ENCODE peak calls at places on chromosome 5, in five cellular contexts. One of them, this sample, is unnamed. For H3K9me3, the result is how much of the 10 kb centered on the place peaks cover.

GRCh38 chr5:34957857-34958690 is 28.7 kb downstream of the DNAJC21 start:
- DNase-seq in right lobe of liver: no peak
- DNase-seq in CD4-positive, alpha-beta T cell: no peak
- DNase-seq in mammary epithelial cell: no peak
- DNase-seq in fibroblast of lung: peak
- DNase-seq in this sample: peak

GRCh38 chr5:106269252-106269843 is 1401.4 kb downstream of the EFNA5 start:
- DNase-seq in mammary epithelial cell: peak
- DNase-seq in right lobe of liver: no peak
- DNase-seq in fibroblast of lung: peak
- DNase-seq in CD4-positive, alpha-beta T cell: no peak
- DNase-seq in this sample: no peak

GRCh38 chr5:131990716-131991115 is 20.7 kb downstream of the ACSL6 start:
- DNase-seq in mammary epithelial cell: no peak
- DNase-seq in CD4-positive, alpha-beta T cell: no peak
- DNase-seq in fibroblast of lung: no peak
- DNase-seq in right lobe of liver: no peak
- DNase-seq in this sample: no peak

GRCh38 chr5:154779105-154779504 is 23.9 kb downstream of the LARP1 start:
- DNase-seq in CD4-positive, alpha-beta T cell: no peak
- DNase-seq in mammary epithelial cell: peak
- DNase-seq in fibroblast of lung: peak
- DNase-seq in right lobe of liver: no peak
- DNase-seq in this sample: no peak

GRCh38 chr5:74673011-74673790 is 11.8 kb upstream of the HEXB start:
- DNase-seq in CD4-positive, alpha-beta T cell: no peak
- DNase-seq in fibroblast of lung: peak
- DNase-seq in right lobe of liver: no peak
- DNase-seq in mammary epithelial cell: no peak
- DNase-seq in this sample: no peak

GRCh38 chr5:156755421-156756087 is 94.5 kb upstream of the PPP1R2B start:
- DNase-seq in right lobe of liver: no peak
- DNase-seq in fibroblast of lung: no peak
- DNase-seq in mammary epithelial cell: no peak
- DNase-seq in CD4-positive, alpha-beta T cell: no peak
- DNase-seq in this sample: no peak

GRCh38 chr5:55923177-55923872 is 71.4 kb downstream of the IL6ST start:
- DNase-seq in fibroblast of lung: no peak
- DNase-seq in mammary epithelial cell: no peak
- DNase-seq in CD4-positive, alpha-beta T cell: no peak
- DNase-seq in right lobe of liver: no peak
- DNase-seq in this sample: peak

GRCh38 chr5:131661931-131662330 is 26.9 kb upstream of the RAPGEF6 start:
- DNase-seq in fibroblast of lung: no peak
- DNase-seq in right lobe of liver: no peak
- DNase-seq in mammary epithelial cell: no peak
- DNase-seq in CD4-positive, alpha-beta T cell: no peak
- DNase-seq in this sample: no peak

GRCh38 chr5:81422671-81423070 is 28.7 kb upstream of the ACOT12 start:
- DNase-seq in CD4-positive, alpha-beta T cell: no peak
- DNase-seq in right lobe of liver: peak
- DNase-seq in fibroblast of lung: peak
- DNase-seq in mammary epithelial cell: no peak
- DNase-seq in this sample: no peak

GRCh38 chr5:120159155-120159554 is 304.9 kb upstream of the PRR16 start:
- DNase-seq in CD4-positive, alpha-beta T cell: no peak
- DNase-seq in mammary epithelial cell: no peak
- DNase-seq in right lobe of liver: no peak
- DNase-seq in fibroblast of lung: no peak
- DNase-seq in this sample: no peak

GRCh38 chr5:169296456-169297220 is 4.3 kb downstream of the SLIT3 start:
- DNase-seq in right lobe of liver: no peak
- DNase-seq in CD4-positive, alpha-beta T cell: no peak
- DNase-seq in mammary epithelial cell: no peak
- DNase-seq in fibroblast of lung: peak
- DNase-seq in this sample: no peak

GRCh38 chr5:150293091-150293941 is 3.7 kb upstream of the CAMK2A start:
- DNase-seq in mammary epithelial cell: no peak
- DNase-seq in fibroblast of lung: no peak
- DNase-seq in right lobe of liver: no peak
- DNase-seq in CD4-positive, alpha-beta T cell: no peak
- DNase-seq in this sample: peak

GRCh38 chr5:122392844-122393243 is 80.8 kb downstream of the SNCAIP start:
- DNase-seq in right lobe of liver: no peak
- DNase-seq in mammary epithelial cell: no peak
- DNase-seq in fibroblast of lung: peak
- DNase-seq in CD4-positive, alpha-beta T cell: no peak
- DNase-seq in this sample: no peak

GRCh38 chr5:173808079-173808808 is 79.9 kb upstream of the CPEB4 start:
- DNase-seq in right lobe of liver: no peak
- DNase-seq in mammary epithelial cell: no peak
- DNase-seq in fibroblast of lung: no peak
- DNase-seq in CD4-positive, alpha-beta T cell: no peak
- DNase-seq in this sample: no peak

GRCh38 chr5:43007246-43007910 is 32.7 kb downstream of the ANXA2R start:
- DNase-seq in CD4-positive, alpha-beta T cell: peak
- DNase-seq in fibroblast of lung: peak
- DNase-seq in mammary epithelial cell: peak
- DNase-seq in right lobe of liver: peak
- DNase-seq in this sample: peak

GRCh38 chr5:127290019-127290945 is at the start of gene MEGF10:
- DNase-seq in CD4-positive, alpha-beta T cell: no peak
- DNase-seq in mammary epithelial cell: peak
- DNase-seq in right lobe of liver: no peak
- DNase-seq in fibroblast of lung: peak
- DNase-seq in this sample: peak
- TF ChIP-seq CTCF in CD4-positive, alpha-beta T cell: peak
- TF ChIP-seq CTCF in mammary epithelial cell: peak
- TF ChIP-seq CTCF in right lobe of liver: peak
- TF ChIP-seq CTCF in fibroblast of lung: peak
- TF ChIP-seq CTCF in this sample: peak

DNA sequence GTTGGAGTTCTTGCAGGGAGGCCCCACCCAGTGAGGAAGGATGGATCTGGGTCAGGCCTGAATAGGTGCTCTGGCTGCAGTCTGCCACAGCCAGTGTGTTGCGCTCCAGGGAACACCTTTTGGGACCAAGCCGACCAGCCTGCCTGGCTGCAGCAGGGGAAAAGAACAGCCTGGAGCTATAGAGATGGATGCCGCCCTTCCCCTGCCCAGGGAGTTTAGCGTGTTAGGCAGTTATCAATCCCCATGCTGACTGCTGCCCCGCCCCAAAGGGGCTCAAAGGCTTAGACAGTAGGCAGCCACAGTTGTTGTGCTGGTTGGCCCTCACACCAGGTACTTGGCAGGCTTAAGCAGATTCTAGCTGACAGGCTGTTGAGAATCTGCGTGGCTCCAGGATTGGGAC is 153.4 kb upstream of the ADAMTS19 start:
- DNase-seq in right lobe of liver: no peak
- DNase-seq in CD4-positive, alpha-beta T cell: no peak
- DNase-seq in fibroblast of lung: no peak
- DNase-seq in mammary epithelial cell: no peak
- DNase-seq in this sample: no peak
- H3K9me3 ChIP-seq in right lobe of liver: under half
- H3K9me3 ChIP-seq in CD4-positive, alpha-beta T cell: under half
- H3K9me3 ChIP-seq in fibroblast of lung: under half
- H3K9me3 ChIP-seq in mammary epithelial cell: under half
- H3K9me3 ChIP-seq in this sample: under half

GRCh38 chr5:10703676-10704075 is 57.4 kb downstream of the DAP start:
- DNase-seq in right lobe of liver: peak
- DNase-seq in mammary epithelial cell: no peak
- DNase-seq in fibroblast of lung: no peak
- DNase-seq in CD4-positive, alpha-beta T cell: no peak
- DNase-seq in this sample: no peak
- H3K27ac ChIP-seq in right lobe of liver: no peak
- H3K27ac ChIP-seq in mammary epithelial cell: no peak
- H3K27ac ChIP-seq in fibroblast of lung: no peak
- H3K27ac ChIP-seq in CD4-positive, alpha-beta T cell: no peak
- H3K27ac ChIP-seq in this sample: no peak

GRCh38 chr5:179343902-179344300 is 1.4 kb downstream of the ADAMTS2 start:
- DNase-seq in CD4-positive, alpha-beta T cell: no peak
- DNase-seq in mammary epithelial cell: no peak
- DNase-seq in right lobe of liver: peak
- DNase-seq in fibroblast of lung: peak
- DNase-seq in this sample: peak
- TF ChIP-seq CTCF in CD4-positive, alpha-beta T cell: no peak
- TF ChIP-seq CTCF in mammary epithelial cell: no peak
- TF ChIP-seq CTCF in right lobe of liver: peak
- TF ChIP-seq CTCF in fibroblast of lung: peak
- TF ChIP-seq CTCF in this sample: peak

GRCh38 chr5:141250576-141250975 is 5.4 kb downstream of the PCDHB15 start:
- DNase-seq in fibroblast of lung: no peak
- DNase-seq in CD4-positive, alpha-beta T cell: no peak
- DNase-seq in right lobe of liver: no peak
- DNase-seq in mammary epithelial cell: no peak
- DNase-seq in this sample: no peak
- H3K9me3 ChIP-seq in fibroblast of lung: under half
- H3K9me3 ChIP-seq in CD4-positive, alpha-beta T cell: half or more
- H3K9me3 ChIP-seq in right lobe of liver: under half
- H3K9me3 ChIP-seq in mammary epithelial cell: under half
- H3K9me3 ChIP-seq in this sample: half or more

GRCh38 chr5:6504677-6505414 is 56.2 kb downstream of the UBE2QL1 start:
- DNase-seq in CD4-positive, alpha-beta T cell: no peak
- DNase-seq in fibroblast of lung: no peak
- DNase-seq in right lobe of liver: no peak
- DNase-seq in mammary epithelial cell: peak
- DNase-seq in this sample: peak
- H3K27ac ChIP-seq in CD4-positive, alpha-beta T cell: no peak
- H3K27ac ChIP-seq in fibroblast of lung: no peak
- H3K27ac ChIP-seq in right lobe of liver: no peak
- H3K27ac ChIP-seq in mammary epithelial cell: no peak
- H3K27ac ChIP-seq in this sample: no peak

GRCh38 chr5:38780316-38780715 is 65.5 kb upstream of the OSMR start:
- DNase-seq in fibroblast of lung: no peak
- DNase-seq in CD4-positive, alpha-beta T cell: no peak
- DNase-seq in mammary epithelial cell: no peak
- DNase-seq in right lobe of liver: no peak
- DNase-seq in this sample: no peak

GRCh38 chr5:38782185-38782584 is 63.6 kb upstream of the OSMR start:
- DNase-seq in CD4-positive, alpha-beta T cell: no peak
- DNase-seq in mammary epithelial cell: no peak
- DNase-seq in right lobe of liver: no peak
- DNase-seq in fibroblast of lung: no peak
- DNase-seq in this sample: no peak

GRCh38 chr5:38780950-38781349 is 64.9 kb upstream of the OSMR start:
- DNase-seq in CD4-positive, alpha-beta T cell: no peak
- DNase-seq in mammary epithelial cell: peak
- DNase-seq in right lobe of liver: peak
- DNase-seq in fibroblast of lung: peak
- DNase-seq in this sample: no peak

GRCh38 chr5:38777111-38777510 is 68.7 kb upstream of the OSMR start:
- DNase-seq in fibroblast of lung: no peak
- DNase-seq in right lobe of liver: no peak
- DNase-seq in CD4-positive, alpha-beta T cell: no peak
- DNase-seq in mammary epithelial cell: no peak
- DNase-seq in this sample: no peak

GRCh38 chr5:38783011-38783551 is 62.7 kb upstream of the OSMR start:
- DNase-seq in mammary epithelial cell: peak
- DNase-seq in right lobe of liver: no peak
- DNase-seq in CD4-positive, alpha-beta T cell: no peak
- DNase-seq in fibroblast of lung: peak
- DNase-seq in this sample: no peak
- TF ChIP-seq CTCF in mammary epithelial cell: no peak
- TF ChIP-seq CTCF in right lobe of liver: no peak
- TF ChIP-seq CTCF in CD4-positive, alpha-beta T cell: no peak
- TF ChIP-seq CTCF in fibroblast of lung: peak
- TF ChIP-seq CTCF in this sample: no peak

GRCh38 chr5:27969157-27969556 is 930.8 kb upstream of the CDH9 start:
- DNase-seq in fibroblast of lung: no peak
- DNase-seq in mammary epithelial cell: no peak
- DNase-seq in right lobe of liver: no peak
- DNase-seq in CD4-positive, alpha-beta T cell: no peak
- DNase-seq in this sample: no peak

GRCh38 chr5:27962201-27962600 is 923.8 kb upstream of the CDH9 start:
- DNase-seq in right lobe of liver: no peak
- DNase-seq in mammary epithelial cell: peak
- DNase-seq in CD4-positive, alpha-beta T cell: no peak
- DNase-seq in fibroblast of lung: no peak
- DNase-seq in this sample: no peak

DNA sequence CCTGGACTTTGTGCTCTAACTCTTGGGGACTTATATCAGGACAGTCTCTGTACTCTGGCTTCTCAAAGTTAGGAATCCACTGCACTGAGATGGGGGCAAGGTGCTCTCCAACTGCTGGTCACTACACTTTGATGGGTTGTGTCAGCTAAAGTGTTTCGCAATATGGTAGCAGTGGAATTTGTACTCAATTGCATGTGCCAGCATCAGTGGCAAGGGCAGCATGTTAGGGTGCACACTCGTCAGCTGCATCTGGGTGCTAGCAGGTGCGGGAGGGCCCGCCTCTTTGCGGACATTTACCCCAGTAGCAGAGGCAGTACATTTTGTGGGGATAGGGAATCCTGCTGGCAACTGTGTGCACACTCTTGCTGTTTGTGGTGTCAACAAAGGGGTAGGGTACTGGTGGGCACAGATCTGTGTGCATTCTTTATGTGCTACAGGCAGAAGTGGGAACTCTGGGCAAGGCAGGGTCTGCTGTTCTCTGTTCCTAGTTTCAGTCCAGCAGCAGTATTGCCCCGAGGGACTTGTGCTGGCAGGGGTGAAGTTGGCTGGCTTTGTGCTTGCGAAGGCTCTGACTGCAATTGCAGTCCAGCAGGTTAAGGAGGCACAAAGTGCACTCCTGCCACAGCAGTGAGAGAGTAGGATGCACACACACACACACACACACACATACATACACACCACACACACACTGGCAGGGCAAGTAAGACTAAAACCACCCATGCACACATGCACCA is 924.8 kb upstream of the CDH9 start:
- DNase-seq in CD4-positive, alpha-beta T cell: no peak
- DNase-seq in right lobe of liver: no peak
- DNase-seq in mammary epithelial cell: no peak
- DNase-seq in fibroblast of lung: no peak
- DNase-seq in this sample: no peak
- H3K9me3 ChIP-seq in CD4-positive, alpha-beta T cell: under half
- H3K9me3 ChIP-seq in right lobe of liver: under half
- H3K9me3 ChIP-seq in mammary epithelial cell: under half
- H3K9me3 ChIP-seq in fibroblast of lung: under half
- H3K9me3 ChIP-seq in this sample: half or more

DNA sequence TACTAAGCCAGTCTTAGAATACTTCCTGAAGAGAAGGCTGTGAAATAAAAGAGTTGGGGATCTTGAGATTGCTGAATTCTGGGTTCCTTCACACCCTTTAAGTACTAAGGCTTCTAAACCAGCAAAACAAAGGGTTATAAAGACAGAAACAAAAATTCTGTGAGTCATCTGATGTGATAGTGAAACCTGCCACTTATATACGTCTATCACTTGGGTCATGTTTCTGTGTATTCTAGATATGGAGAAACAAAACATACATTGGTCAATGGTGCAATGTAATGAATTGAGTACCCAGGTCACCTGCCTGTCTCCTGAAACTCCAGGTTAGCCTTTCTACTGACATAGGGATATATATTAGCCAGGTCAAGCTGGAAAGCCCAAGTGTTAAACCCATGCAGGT is 319.3 kb upstream of the GRAMD2B start:
- DNase-seq in fibroblast of lung: no peak
- DNase-seq in CD4-positive, alpha-beta T cell: no peak
- DNase-seq in right lobe of liver: no peak
- DNase-seq in mammary epithelial cell: no peak
- DNase-seq in this sample: no peak
- H3K27ac ChIP-seq in fibroblast of lung: no peak
- H3K27ac ChIP-seq in CD4-positive, alpha-beta T cell: no peak
- H3K27ac ChIP-seq in right lobe of liver: no peak
- H3K27ac ChIP-seq in mammary epithelial cell: no peak
- H3K27ac ChIP-seq in this sample: no peak

This sample was measured in endodermal cell.